ENCODE peak calls at places on chromosomes 16 and 17, in four cellular contexts. One of them, this sample, is unnamed.

GRCh38 chr17:8740486-8740885 is 4.2 kb downstream of the CCDC42 start:
- DNase-seq in GM12878: no peak
- DNase-seq in K562: no peak
- DNase-seq in H1: no peak
- DNase-seq in this sample: no peak

GRCh38 chr17:56260421-56260820 is 107.1 kb downstream of the ANKFN1 start:
- DNase-seq in GM12878: no peak
- DNase-seq in H1: no peak
- DNase-seq in K562: no peak
- DNase-seq in this sample: no peak

GRCh38 chr16:76676356-76676755 is 399.2 kb downstream of the CNTNAP4 start:
- DNase-seq in K562: no peak
- DNase-seq in H1: no peak
- DNase-seq in GM12878: no peak
- DNase-seq in this sample: no peak

GRCh38 chr16:55671206-55671973 is 15.6 kb downstream of the SLC6A2 start:
- DNase-seq in GM12878: no peak
- DNase-seq in K562: no peak
- DNase-seq in H1: no peak
- DNase-seq in this sample: no peak

GRCh38 chr17:13600475-13601316 is 1.0 kb downstream of the HS3ST3A1 start:
- DNase-seq in K562: peak; percentile 23
- DNase-seq in H1: no peak
- DNase-seq in GM12878: no peak
- DNase-seq in this sample: no peak

GRCh38 chr16:66522816-66523590 is 26.9 kb downstream of the TK2 start:
- DNase-seq in K562: no peak
- DNase-seq in GM12878: no peak
- DNase-seq in H1: no peak
- DNase-seq in this sample: no peak

GRCh38 chr16:56609463-56609921 is 1.1 kb downstream of the MT2A start:
- DNase-seq in K562: peak; percentile 51
- DNase-seq in GM12878: peak; percentile 87
- DNase-seq in H1: no peak
- DNase-seq in this sample: peak; percentile 75

GRCh38 chr16:69188716-69189115 is 1.8 kb downstream of the SNTB2 start:
- DNase-seq in H1: no peak
- DNase-seq in K562: no peak
- DNase-seq in GM12878: no peak
- DNase-seq in this sample: no peak

GRCh38 chr16:15545544-15545943 is 97.4 kb downstream of the MARF1 start:
- DNase-seq in K562: peak; percentile 41
- DNase-seq in H1: no peak
- DNase-seq in GM12878: no peak
- DNase-seq in this sample: no peak

GRCh38 chr17:77285594-77286390 is 145.0 kb downstream of the SEC14L1 start:
- DNase-seq in GM12878: no peak
- DNase-seq in K562: no peak
- DNase-seq in H1: no peak
- DNase-seq in this sample: peak; percentile 70

GRCh38 chr17:81871387-81872120 is 417 bp upstream of the ARHGDIA start:
- DNase-seq in H1: no peak
- DNase-seq in K562: peak; percentile 97
- DNase-seq in GM12878: peak; percentile 53
- DNase-seq in this sample: peak; percentile 86

GRCh38 chr16:85687651-85688471 is 893 bp downstream of the GINS2 start:
- DNase-seq in K562: no peak
- DNase-seq in H1: no peak
- DNase-seq in GM12878: no peak
- DNase-seq in this sample: no peak

GRCh38 chr16:86601356-86601755 is 23.0 kb downstream of the FOXL1 start:
- DNase-seq in K562: no peak
- DNase-seq in H1: no peak
- DNase-seq in GM12878: no peak
- DNase-seq in this sample: no peak

GRCh38 chr16:69396187-69397061 is 10.6 kb upstream of the TERF2 start:
- DNase-seq in K562: peak; percentile 66
- DNase-seq in GM12878: peak; percentile 45
- DNase-seq in H1: no peak
- DNase-seq in this sample: peak; percentile 99

GRCh38 chr17:62648954-62649294 is 21.5 kb downstream of the MRC2 start:
- DNase-seq in H1: no peak
- DNase-seq in K562: no peak
- DNase-seq in GM12878: no peak
- DNase-seq in this sample: no peak

GRCh38 chr17:14205992-14206461 is 30.6 kb downstream of the CDRT15 start:
- DNase-seq in GM12878: no peak
- DNase-seq in H1: no peak
- DNase-seq in K562: no peak
- DNase-seq in this sample: no peak

GRCh38 chr17:79322216-79323123 is 247.8 kb downstream of the ENGASE start:
- DNase-seq in K562: no peak
- DNase-seq in GM12878: no peak
- DNase-seq in H1: no peak
- DNase-seq in this sample: no peak

GRCh38 chr16:19555938-19556778 is 655 bp downstream of the VPS35L start:
- DNase-seq in H1: peak; percentile 77
- DNase-seq in GM12878: peak; percentile 13
- DNase-seq in K562: peak; percentile 72
- DNase-seq in this sample: no peak

GRCh38 chr17:46044286-46044928 is 45.4 kb downstream of the STH start:
- DNase-seq in H1: peak; percentile 38
- DNase-seq in GM12878: no peak
- DNase-seq in K562: peak; percentile 62
- DNase-seq in this sample: peak; percentile 83

GRCh38 chr17:3511841-3512511 is 36.2 kb downstream of the ASPA start:
- DNase-seq in H1: no peak
- DNase-seq in K562: no peak
- DNase-seq in GM12878: no peak
- DNase-seq in this sample: no peak

GRCh38 chr16:75909746-75910145 is 183.5 kb upstream of the CPHXL start:
- DNase-seq in K562: no peak
- DNase-seq in H1: no peak
- DNase-seq in GM12878: no peak
- DNase-seq in this sample: no peak

DNA sequence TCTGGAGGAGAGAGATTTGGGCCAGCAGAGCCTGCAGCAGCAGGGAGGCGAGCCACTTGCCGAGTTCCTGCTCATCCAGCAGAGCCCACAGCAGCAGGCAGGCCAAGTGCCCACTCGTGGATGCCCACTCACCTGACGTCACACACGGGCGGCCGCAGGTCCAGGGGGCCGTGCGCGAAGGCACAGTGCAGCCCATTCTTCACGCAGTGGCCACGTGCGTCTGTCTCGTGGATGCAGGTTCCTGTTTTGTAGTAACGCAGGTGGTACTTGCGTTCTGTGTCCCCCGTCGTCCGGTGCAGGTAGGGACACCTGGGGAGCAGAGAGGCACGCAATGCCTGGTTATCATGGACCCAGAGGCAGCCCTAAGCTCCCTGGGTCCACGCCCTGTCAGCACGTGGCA is 11.5 kb downstream of the UNKL start:
- DNase-seq in H1: no peak
- DNase-seq in K562: no peak
- DNase-seq in GM12878: no peak
- DNase-seq in this sample: no peak
- TF ChIP-seq SP1 in H1: no peak
- TF ChIP-seq SP1 in K562: no peak
- TF ChIP-seq SP1 in GM12878: no peak
- TF ChIP-seq SP1 in this sample: no peak

DNA sequence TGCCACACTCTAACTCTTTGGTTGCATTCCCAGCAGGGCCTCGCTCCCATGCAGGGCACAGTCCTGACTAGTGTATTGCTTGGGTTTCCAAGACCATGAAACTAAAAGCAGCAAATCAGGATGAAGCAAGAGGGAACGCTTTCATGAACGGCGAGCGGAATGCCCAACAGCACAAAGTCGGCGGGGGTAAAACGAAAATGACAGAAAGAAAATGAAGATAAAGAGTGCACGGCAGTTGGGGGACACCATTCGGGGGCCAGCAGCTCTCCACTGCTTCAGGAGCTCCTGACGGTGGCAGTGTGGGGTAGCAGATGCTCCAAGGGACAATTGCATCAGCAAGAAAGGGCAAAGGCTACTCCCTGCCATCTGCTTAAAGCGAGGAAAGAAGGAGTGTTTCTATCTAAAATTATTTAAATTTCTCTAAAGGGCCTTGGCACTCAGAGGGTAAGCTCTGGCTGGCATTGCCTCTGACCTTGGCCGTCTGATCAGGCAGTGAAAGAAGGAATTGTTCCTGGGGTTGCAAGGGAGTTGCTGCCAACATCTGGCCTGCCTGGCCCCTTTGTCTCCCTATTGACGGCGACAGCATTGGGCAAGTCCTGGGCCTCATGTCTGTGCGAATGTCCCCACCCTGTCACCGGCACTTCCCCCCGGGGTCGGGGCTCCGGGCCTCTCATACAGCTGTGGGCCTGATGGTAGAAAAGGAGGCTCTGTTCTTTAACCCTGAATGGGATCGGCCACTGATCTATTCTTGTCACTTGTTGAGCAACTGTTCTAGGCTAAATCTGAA is 138.2 kb downstream of the CMIP start:
- DNase-seq in K562: no peak
- DNase-seq in GM12878: no peak
- DNase-seq in H1: no peak
- DNase-seq in this sample: peak; percentile 79
- TF ChIP-seq HDAC6 in K562: no peak
- TF ChIP-seq HDAC6 in GM12878: no peak
- TF ChIP-seq HDAC6 in H1: no peak
- TF ChIP-seq HDAC6 in this sample: no peak

DNA sequence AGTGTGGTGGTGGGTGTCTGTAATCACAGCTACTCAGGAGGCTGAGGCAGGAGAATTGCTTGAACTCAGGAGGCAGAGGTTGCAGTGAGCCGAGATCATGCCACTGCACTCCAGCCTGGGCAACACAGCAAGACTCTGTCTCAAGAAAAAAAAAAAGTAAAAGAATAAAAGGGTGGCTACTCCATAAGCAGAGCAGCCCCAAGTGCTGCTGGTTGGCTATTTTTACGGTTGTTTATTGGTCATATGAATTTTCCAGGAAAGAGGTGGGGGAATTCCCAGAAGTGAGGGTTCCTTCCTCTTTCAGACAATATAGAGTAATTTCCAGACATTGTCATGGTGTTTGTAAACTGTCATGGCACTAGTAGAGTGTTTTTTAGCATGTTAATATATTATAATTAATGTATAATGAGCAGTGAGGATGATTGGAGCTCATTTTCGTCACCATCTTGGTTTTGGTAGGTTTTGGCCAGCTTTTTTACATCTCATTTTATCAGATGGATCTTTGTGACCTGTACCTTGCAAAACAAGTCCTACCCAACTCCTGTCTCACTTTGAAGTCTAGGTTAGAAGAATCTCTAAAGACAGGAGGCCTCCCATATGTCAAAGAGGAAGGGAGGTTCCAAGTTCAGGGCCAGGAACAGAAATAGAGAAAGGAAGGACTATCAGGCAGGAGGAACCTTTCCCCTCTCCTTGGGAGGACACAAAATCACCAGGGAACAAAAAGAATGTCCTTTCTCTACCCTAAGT is 39.1 kb downstream of the HOXB1 start:
- DNase-seq in K562: peak; percentile 39
- DNase-seq in GM12878: no peak
- DNase-seq in H1: no peak
- DNase-seq in this sample: no peak
- H2AFZ ChIP-seq in K562: peak overlapping the region; percentile 76
- H2AFZ ChIP-seq in GM12878: peak overlapping the region; percentile 36
- H2AFZ ChIP-seq in H1: no peak overlapping the region
- H2AFZ ChIP-seq in this sample: no peak overlapping the region

GRCh38 chr17:51852603-51853002 is 305.9 kb downstream of the CA10 start:
- DNase-seq in GM12878: no peak
- DNase-seq in K562: no peak
- DNase-seq in H1: no peak
- DNase-seq in this sample: no peak
- TF ChIP-seq SP1 in GM12878: no peak
- TF ChIP-seq SP1 in K562: no peak
- TF ChIP-seq SP1 in H1: no peak
- TF ChIP-seq SP1 in this sample: no peak

DNA sequence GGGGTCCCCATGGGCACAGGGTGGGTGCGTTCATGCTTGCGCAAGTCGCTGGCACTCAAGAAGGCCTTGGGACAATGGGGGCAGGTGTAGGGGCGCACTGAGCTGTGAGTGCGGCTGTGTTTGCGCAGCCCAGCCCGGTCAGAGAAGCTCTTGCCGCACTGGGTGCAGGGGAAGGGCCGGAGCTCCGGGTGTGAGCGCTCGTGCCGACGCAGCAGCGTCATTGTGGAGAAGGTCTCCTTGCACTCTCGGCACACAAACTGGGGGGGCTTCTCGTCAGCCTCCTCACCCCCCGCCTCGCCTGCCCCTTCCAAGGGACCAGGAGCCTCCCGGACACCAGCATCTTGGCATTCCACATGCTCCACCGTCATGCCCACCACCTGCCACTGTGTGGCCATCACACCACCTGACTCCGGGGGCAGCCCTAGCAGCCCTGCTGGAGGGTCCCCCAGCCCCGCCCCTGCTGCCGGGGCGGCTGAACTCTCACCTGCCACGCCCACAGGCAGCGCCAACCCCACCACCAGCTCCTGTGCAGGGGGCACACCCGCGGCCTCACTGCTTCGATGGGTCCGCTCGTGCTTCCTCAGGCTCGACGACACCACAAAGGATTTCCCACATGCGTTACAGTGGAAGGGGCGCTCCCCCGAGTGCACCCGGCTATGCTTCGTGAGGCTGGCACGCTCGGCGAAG is 12.8 kb downstream of the ZNF668 start:
- DNase-seq in GM12878: no peak
- DNase-seq in H1: no peak
- DNase-seq in K562: no peak
- DNase-seq in this sample: no peak
- TF ChIP-seq HDAC6 in GM12878: no peak
- TF ChIP-seq HDAC6 in H1: no peak
- TF ChIP-seq HDAC6 in K562: no peak
- TF ChIP-seq HDAC6 in this sample: no peak

DNA sequence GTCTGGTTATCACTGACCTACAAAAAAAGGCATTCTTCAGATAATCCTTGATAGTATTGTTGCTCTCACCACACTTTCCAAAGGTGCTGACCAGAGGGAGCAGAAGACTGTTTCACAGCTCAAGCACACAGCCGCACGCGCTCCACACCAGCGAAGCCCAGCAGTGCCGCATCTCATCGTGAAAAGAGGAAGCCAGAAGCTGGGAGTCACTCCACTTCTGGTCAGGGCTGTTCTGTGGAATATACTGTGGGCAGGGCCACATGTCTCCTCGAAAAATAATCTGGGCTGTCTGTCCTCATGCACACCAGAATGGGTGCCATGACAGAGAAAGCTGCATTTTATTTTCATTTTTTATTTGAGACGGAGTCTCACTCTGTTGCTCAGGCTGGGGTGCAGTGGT is 7.3 kb upstream of the PRSS36 start:
- DNase-seq in H1: no peak
- DNase-seq in GM12878: no peak
- DNase-seq in K562: peak; percentile 42
- DNase-seq in this sample: no peak
- H2AFZ ChIP-seq in H1: no peak overlapping the region
- H2AFZ ChIP-seq in GM12878: no peak overlapping the region
- H2AFZ ChIP-seq in K562: peak overlapping the region; percentile 60
- H2AFZ ChIP-seq in this sample: no peak overlapping the region

DNA sequence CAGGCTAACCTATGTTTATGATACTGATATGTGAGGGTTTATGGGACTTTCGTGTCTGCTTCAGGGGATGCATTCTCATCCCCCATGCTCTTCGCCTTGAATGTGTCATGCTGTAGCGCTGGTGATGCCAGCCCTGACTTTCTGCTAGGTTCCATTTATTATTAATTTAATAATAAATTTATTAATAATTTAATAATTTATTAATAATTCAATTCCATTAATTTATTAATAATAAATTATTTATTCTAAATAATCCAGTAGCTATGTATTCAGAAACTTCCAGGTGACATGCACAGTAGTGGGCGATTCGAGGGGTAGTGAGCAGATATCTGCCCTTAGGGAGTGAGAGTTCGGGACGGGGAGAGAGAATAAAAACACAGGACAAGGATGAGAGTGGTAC is 49.8 kb downstream of the SHISA6 start:
- DNase-seq in K562: no peak
- DNase-seq in H1: no peak
- DNase-seq in GM12878: no peak
- DNase-seq in this sample: no peak
- TF ChIP-seq SP1 in K562: no peak
- TF ChIP-seq SP1 in H1: no peak
- TF ChIP-seq SP1 in GM12878: no peak
- TF ChIP-seq SP1 in this sample: no peak